ENCODE peak calls at places on chromosome 6, in five cellular contexts. X is neural progenitor cell, V is GM10248, W is psoas muscle, F is adrenal gland. C is an unnamed sample.

GRCh38 chr6:27726620-27727023 is 185.6 kb downstream of the OR2B2 start:
- DNase-seq in X (no peak), V (peak; percentile 2), W (no peak), F (no peak), C (no peak)

GRCh38 chr6:53309059-53309896 is 39.5 kb downstream of the ELOVL5 start:
- DNase-seq in X (no peak), V (peak; percentile 22), W (no peak), F (no peak), C (no peak)

GRCh38 chr6:34745277-34746103 is 11.8 kb upstream of the SNRPC start:
- DNase-seq in X (no peak), V (no peak), W (no peak), F (no peak), C (no peak)

GRCh38 chr6:11748591-11748990 is 30.0 kb downstream of the ADTRP start:
- DNase-seq in X (no peak), V (no peak), W (no peak), F (no peak), C (no peak)

GRCh38 chr6:34657037-34657306 is 39.6 kb downstream of the ILRUN start:
- DNase-seq in X (no peak), V (no peak), W (no peak), F (no peak), C (no peak)

GRCh38 chr6:116508527-116508926 is 2.9 kb upstream of the CALHM5 start:
- DNase-seq in X (no peak), V (no peak), W (no peak), F (no peak), C (no peak)

GRCh38 chr6:165186041-165186440 is 123.4 kb downstream of the C6orf118 start:
- DNase-seq in X (no peak), V (no peak), W (no peak), F (no peak), C (no peak)

GRCh38 chr6:21587182-21587924 is 6.2 kb upstream of the SOX4 start:
- DNase-seq in X (peak; percentile 85), V (peak; percentile 40), W (peak; percentile 78), F (peak; percentile 52), C (peak; percentile 34)

GRCh38 chr6:158475344-158476302 is 84.3 kb upstream of the TMEM181 start:
- DNase-seq in X (peak; percentile 20), V (peak; percentile 83), W (no peak), F (no peak), C (peak; percentile 84)

GRCh38 chr6:93088675-93089575 is 330.4 kb downstream of the EPHA7 start:
- DNase-seq in X (no peak), V (no peak), W (no peak), F (no peak), C (no peak)

GRCh38 chr6:170143401-170144150 is 147.3 kb downstream of the DLL1 start:
- DNase-seq in X (no peak), V (no peak), W (no peak), F (no peak), C (no peak)

GRCh38 chr6:104896914-104897313 is 37.2 kb upstream of the HACE1 start:
- DNase-seq in X (no peak), V (no peak), W (no peak), F (no peak), C (no peak)

GRCh38 chr6:43773050-43773956 is 3.3 kb downstream of the VEGFA start:
- DNase-seq in X (peak; percentile 54), V (peak; percentile 83), W (peak; percentile 87), F (peak; percentile 70), C (peak; percentile 83)

GRCh38 chr6:48068326-48069191 is 42.4 kb downstream of the PTCHD4 start:
- DNase-seq in X (peak; percentile 63), V (no peak), W (no peak), F (no peak), C (peak; percentile 19)

GRCh38 chr6:43733471-43734293 is 36.3 kb upstream of the VEGFA start:
- DNase-seq in X (no peak), V (peak; percentile 56), W (no peak), F (no peak), C (peak; percentile 74)

GRCh38 chr6:13419826-13420225 is 67.6 kb downstream of the GFOD1 start:
- DNase-seq in X (no peak), V (no peak), W (no peak), F (no peak), C (no peak)

GRCh38 chr6:30150671-30151395 is 10.2 kb downstream of the TRIM10 start:
- DNase-seq in X (no peak), V (no peak), W (no peak), F (no peak), C (no peak)

GRCh38 chr6:130907687-130908086 is 80.5 kb downstream of the SMLR1 start:
- DNase-seq in X (no peak), V (no peak), W (no peak), F (no peak), C (no peak)

GRCh38 chr6:155521719-155522118 is 66.1 kb upstream of the NOX3 start:
- DNase-seq in X (no peak), V (no peak), W (no peak), F (no peak), C (no peak)

GRCh38 chr6:21305827-21306469 is 287.6 kb upstream of the SOX4 start:
- DNase-seq in X (no peak), V (no peak), W (no peak), F (no peak), C (no peak)

GRCh38 chr6:610882-611281 is 46.0 kb downstream of the HUS1B start:
- DNase-seq in X (no peak), V (no peak), W (no peak), F (no peak), C (no peak)

GRCh38 chr6:19986691-19987438 is 149.7 kb downstream of the ID4 start:
- DNase-seq in X (no peak), V (no peak), W (no peak), F (no peak), C (no peak)

GRCh38 chr6:143867236-143867635 is 3.0 kb downstream of the ZC2HC1B start:
- DNase-seq in X (no peak), V (no peak), W (no peak), F (no peak), C (no peak)

GRCh38 chr6:167968091-167968490 is 29.4 kb upstream of the KIF25 start:
- DNase-seq in X (peak; percentile 64), V (no peak), W (no peak), F (no peak), C (no peak)

GRCh38 chr6:2768125-2768524 is 2.9 kb downstream of the WRNIP1 start:
- DNase-seq in X (no peak), V (no peak), W (no peak), F (no peak), C (no peak)

GRCh38 chr6:114096553-114097172 is 125.7 kb upstream of the HDAC2 start:
- DNase-seq in X (peak; percentile 76), V (peak; percentile 27), W (no peak), F (no peak), C (peak; percentile 43)

GRCh38 chr6:131687022-131687421 is 14.2 kb downstream of the OR2A4 start:
- DNase-seq in X (no peak), V (no peak), W (no peak), F (no peak), C (no peak)

GRCh38 chr6:40791004-40791403 is 203.8 kb upstream of the LRFN2 start:
- DNase-seq in X (no peak), V (no peak), W (no peak), F (no peak), C (no peak)

GRCh38 chr6:109465772-109466171 is 10.2 kb upstream of the MICAL1 start:
- DNase-seq in X (no peak), V (no peak), W (no peak), F (no peak), C (no peak)

DNA sequence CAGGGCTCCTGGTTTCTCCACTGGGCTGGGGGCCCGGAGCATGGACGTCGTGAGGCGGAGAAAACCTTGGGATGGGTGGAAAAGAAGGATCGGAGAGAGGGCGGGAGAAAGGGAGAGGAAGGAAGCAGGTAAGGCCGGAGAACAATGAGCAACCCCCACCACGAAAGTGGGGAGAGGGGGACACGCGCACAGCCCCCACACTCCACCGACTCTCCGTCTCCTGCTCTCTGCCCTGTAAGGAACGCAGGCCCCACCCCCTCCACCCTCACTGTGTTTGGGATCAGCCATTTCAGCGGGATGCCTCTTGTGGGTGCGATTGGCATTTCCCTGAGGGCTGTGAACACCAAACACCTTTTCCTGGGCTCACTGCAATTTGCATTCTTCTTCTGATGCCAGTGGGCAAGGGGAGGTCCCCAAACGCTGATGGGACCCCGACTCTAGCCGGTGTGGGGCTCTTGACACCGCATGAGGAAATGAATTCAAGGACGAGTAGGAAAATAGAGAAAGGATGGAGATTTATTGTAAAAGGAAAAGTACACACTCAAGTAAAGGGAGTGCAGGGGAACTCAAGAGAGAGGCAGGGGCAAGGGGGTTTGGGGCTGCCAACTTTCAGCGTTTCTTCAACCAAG is 13.0 kb upstream of the RAET1L start:
- DNase-seq in X (peak; percentile 29), V (no peak), W (no peak), F (no peak), C (no peak)
- TF ChIP-seq CTCF in X (no peak), V (no peak), W (no peak), F (no peak), C (no peak)

GRCh38 chr6:157158897-157159296 is 164.4 kb downstream of the TMEM242 start:
- DNase-seq in X (peak; percentile 51), V (no peak), W (no peak), F (no peak), C (no peak)
- TF ChIP-seq CTCF in X (peak; percentile 36), V (no peak), W (no peak), F (no peak), C (no peak)

DNA sequence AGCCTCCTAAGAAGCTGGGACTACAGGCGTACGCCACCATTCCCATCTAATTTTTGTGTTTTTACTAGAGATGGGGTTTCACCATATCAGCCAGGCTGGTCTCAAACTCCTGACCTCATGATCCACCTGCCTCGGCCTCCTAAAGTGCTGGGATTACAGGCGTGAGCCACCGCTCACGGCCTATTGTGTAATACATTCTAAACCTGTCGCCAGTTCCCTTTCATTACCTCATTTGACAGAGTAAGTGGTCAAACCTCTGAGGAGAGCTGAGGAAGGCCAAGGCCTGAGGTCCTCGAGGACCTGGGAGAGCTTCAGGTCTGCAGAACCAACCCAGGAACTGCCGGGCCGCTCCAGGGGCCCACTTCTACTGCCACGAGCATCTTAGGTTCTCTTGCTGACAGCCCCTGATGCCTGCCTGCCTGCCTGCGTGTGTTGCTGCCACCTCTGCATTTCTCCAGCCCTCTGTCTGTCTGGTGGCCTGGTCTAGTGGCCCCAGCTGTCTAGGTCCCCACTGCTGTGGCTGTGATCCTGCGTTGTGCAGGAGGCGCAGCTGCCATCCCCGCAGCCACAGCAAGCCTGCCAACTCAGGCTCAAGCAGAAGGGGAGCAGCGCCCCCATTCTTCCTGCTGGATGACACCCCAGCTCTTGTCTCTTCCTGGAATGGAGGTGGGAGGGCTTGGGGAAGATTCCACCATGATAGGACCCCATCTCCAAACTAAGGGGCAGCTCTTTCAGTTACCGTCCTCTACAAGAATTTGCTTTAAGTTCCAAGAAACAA is 45.3 kb downstream of the PRR18 start:
- DNase-seq in X (no peak), V (no peak), W (no peak), F (no peak), C (no peak)
- TF ChIP-seq CTCF in X (no peak), V (peak; percentile 5), W (no peak), F (no peak), C (no peak)

DNA sequence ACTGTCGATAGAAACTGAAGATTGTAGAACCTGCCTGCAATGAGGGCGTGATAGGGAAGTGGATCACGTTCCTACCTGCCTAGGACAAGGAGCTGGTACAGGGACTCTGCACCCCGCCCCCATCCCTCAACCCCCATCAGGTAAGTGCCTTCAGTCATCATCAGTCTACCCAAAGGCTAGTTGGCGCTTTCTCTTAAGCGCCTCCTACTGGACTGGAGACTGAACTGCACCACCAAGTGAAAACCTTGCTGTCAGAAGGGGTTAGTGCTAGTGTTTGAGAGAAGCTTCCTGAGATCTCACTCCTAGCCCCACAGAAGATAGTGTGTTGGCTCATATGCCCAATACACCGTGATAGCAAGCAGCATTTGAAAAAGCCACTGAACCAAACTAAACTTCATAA is 706.5 kb upstream of the MAN1A1 start:
- DNase-seq in X (peak; percentile 34), V (peak; percentile 8), W (peak; percentile 18), F (no peak), C (peak; percentile 18)
- TF ChIP-seq CTCF in X (peak; percentile 63), V (peak; percentile 27), W (no peak), F (no peak), C (peak; percentile 65)